ENCODE peak calls at places on chromosomes 1 and 21, in four cellular contexts. One of them, this sample, is unnamed.

GRCh38 chr1:77416692-77417450 is 135.1 kb downstream of the AK5 start:
- DNase-seq in H1: peak
- DNase-seq in tibial nerve: no peak
- DNase-seq in GM12892: no peak
- DNase-seq in this sample: no peak

GRCh38 chr1:234731371-234732085 is 121.5 kb upstream of the IRF2BP2 start:
- DNase-seq in H1: no peak
- DNase-seq in tibial nerve: no peak
- DNase-seq in GM12892: peak
- DNase-seq in this sample: no peak

GRCh38 chr1:113138778-113139177 is 65.8 kb downstream of the LRIG2 start:
- DNase-seq in H1: no peak
- DNase-seq in tibial nerve: no peak
- DNase-seq in GM12892: no peak
- DNase-seq in this sample: no peak

GRCh38 chr1:85264150-85264549 is 4.7 kb upstream of the C1orf52 start:
- DNase-seq in H1: no peak
- DNase-seq in tibial nerve: no peak
- DNase-seq in GM12892: no peak
- DNase-seq in this sample: no peak

GRCh38 chr1:36115931-36116330 is 9.1 kb downstream of the COL8A2 start:
- DNase-seq in H1: no peak
- DNase-seq in tibial nerve: no peak
- DNase-seq in GM12892: no peak
- DNase-seq in this sample: no peak

GRCh38 chr1:154661110-154661509 is 53.1 kb upstream of the ADAR start:
- DNase-seq in H1: no peak
- DNase-seq in tibial nerve: no peak
- DNase-seq in GM12892: no peak
- DNase-seq in this sample: no peak

GRCh38 chr1:216462061-216462775 is 39.0 kb upstream of the USH2A start:
- DNase-seq in H1: no peak
- DNase-seq in tibial nerve: no peak
- DNase-seq in GM12892: no peak
- DNase-seq in this sample: no peak

GRCh38 chr21:15651172-15651571 is 78.6 kb upstream of the USP25 start:
- DNase-seq in H1: no peak
- DNase-seq in tibial nerve: no peak
- DNase-seq in GM12892: no peak
- DNase-seq in this sample: no peak

GRCh38 chr1:46134660-46135331 is 2.4 kb upstream of the PIK3R3 start:
- DNase-seq in H1: no peak
- DNase-seq in tibial nerve: no peak
- DNase-seq in GM12892: no peak
- DNase-seq in this sample: no peak

GRCh38 chr1:3171761-3172160 is 102.8 kb downstream of the PRDM16 start:
- DNase-seq in H1: no peak
- DNase-seq in tibial nerve: no peak
- DNase-seq in GM12892: no peak
- DNase-seq in this sample: no peak

GRCh38 chr1:82284213-82284612 is 483.5 kb downstream of the ADGRL2 start:
- DNase-seq in H1: no peak
- DNase-seq in tibial nerve: no peak
- DNase-seq in GM12892: no peak
- DNase-seq in this sample: no peak
- TF ChIP-seq POLR2A in H1: no peak
- TF ChIP-seq POLR2A in tibial nerve: no peak
- TF ChIP-seq POLR2A in GM12892: no peak
- TF ChIP-seq POLR2A in this sample: no peak

DNA sequence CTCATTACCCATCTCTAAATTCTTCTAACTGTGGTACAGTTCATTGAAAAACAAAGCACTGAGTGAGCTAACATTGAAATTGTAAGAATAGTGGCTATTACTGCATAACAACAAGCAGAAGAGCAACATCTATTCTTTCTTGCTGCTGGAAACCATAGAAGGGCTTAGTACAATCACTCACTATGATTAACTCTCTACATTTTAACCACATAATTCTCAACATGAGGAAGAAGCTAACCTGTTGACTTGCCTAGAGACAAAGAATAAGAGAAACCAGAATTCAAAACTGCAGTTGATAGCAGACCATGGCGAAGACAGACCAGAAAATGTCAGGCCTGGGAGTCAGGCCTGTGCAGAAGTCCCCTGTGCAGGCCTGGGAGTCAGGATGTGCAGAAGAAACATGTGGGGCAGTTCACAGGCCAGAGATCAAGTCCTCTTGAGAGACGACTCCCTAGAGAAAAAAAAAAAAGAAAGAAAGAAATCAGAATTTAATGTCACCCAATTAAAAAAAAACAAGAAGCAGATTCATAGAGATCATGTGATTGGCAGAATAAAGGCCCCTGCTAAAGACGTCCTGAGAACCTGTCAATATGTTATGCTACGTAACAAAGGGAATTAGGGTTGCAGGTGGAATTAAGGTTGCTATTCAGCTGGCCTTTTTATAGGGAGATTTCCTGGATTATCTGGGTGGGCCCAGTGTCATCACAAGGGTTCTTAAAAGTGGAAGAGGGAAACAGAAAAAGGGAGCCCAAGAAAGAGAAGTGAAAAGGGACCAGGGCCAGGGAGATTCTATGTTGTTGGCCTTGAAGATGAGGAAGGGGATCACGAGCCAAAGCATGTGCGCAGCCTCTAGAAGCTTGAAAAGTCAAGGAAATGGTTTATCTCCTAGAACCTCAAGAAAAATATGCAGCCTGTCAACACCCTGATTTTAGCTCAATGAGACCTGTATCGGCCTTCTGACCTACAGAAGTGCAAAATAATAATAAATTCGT is 94.9 kb downstream of the MRPL39 start:
- DNase-seq in H1: no peak
- DNase-seq in tibial nerve: no peak
- DNase-seq in GM12892: no peak
- DNase-seq in this sample: no peak
- TF ChIP-seq POLR2A in H1: no peak
- TF ChIP-seq POLR2A in tibial nerve: no peak
- TF ChIP-seq POLR2A in GM12892: no peak
- TF ChIP-seq POLR2A in this sample: no peak

DNA sequence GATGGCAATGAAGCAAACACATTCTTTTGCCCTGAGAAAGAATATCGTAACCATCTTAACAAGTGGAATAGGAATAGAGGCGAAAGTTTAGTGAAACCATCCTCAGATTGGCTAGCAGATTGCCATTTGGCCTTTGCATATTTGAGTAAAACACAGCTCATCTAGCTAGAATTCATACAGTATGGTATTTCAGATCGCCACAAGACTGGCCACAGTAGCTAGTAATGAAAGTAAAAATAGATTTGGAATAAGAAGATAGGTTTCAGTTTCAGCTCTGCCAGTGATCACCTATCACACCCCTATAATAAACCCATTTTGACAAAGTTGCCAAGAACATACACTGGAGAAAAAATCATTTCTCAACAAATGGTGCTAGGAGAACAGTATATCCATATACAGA is 294.9 kb downstream of the LRRIQ3 start:
- DNase-seq in H1: no peak
- DNase-seq in tibial nerve: no peak
- DNase-seq in GM12892: no peak
- DNase-seq in this sample: no peak
- TF ChIP-seq POLR2A in H1: no peak
- TF ChIP-seq POLR2A in tibial nerve: no peak
- TF ChIP-seq POLR2A in GM12892: no peak
- TF ChIP-seq POLR2A in this sample: no peak

GRCh38 chr1:65233757-65234156 is 75.6 kb upstream of the DNAJC6 start:
- DNase-seq in H1: no peak
- DNase-seq in tibial nerve: no peak
- DNase-seq in GM12892: no peak
- DNase-seq in this sample: no peak
- TF ChIP-seq POLR2A in H1: no peak
- TF ChIP-seq POLR2A in tibial nerve: no peak
- TF ChIP-seq POLR2A in GM12892: no peak
- TF ChIP-seq POLR2A in this sample: no peak

DNA sequence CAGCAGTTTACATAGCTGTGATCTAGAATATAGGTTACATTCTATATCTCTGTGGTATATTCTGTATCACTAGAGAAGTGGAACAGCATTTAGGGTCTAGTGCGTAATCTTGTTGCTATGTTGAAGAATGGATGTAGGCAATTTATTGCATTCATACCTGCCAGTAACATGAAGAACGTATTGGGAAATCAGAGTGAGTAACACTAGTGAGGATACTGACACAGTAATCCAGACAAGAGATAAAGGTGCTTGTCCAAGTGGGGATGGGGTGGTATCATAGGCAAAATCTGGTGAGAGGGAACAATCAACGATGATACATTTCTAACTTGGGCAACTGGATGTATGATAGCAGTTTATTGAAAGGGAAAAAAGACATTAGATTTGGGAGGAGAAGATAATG is 9.8 kb downstream of the PPP2R5A start:
- DNase-seq in H1: no peak
- DNase-seq in tibial nerve: no peak
- DNase-seq in GM12892: no peak
- DNase-seq in this sample: no peak
- TF ChIP-seq POLR2A in H1: no peak
- TF ChIP-seq POLR2A in tibial nerve: no peak
- TF ChIP-seq POLR2A in GM12892: no peak
- TF ChIP-seq POLR2A in this sample: no peak

DNA sequence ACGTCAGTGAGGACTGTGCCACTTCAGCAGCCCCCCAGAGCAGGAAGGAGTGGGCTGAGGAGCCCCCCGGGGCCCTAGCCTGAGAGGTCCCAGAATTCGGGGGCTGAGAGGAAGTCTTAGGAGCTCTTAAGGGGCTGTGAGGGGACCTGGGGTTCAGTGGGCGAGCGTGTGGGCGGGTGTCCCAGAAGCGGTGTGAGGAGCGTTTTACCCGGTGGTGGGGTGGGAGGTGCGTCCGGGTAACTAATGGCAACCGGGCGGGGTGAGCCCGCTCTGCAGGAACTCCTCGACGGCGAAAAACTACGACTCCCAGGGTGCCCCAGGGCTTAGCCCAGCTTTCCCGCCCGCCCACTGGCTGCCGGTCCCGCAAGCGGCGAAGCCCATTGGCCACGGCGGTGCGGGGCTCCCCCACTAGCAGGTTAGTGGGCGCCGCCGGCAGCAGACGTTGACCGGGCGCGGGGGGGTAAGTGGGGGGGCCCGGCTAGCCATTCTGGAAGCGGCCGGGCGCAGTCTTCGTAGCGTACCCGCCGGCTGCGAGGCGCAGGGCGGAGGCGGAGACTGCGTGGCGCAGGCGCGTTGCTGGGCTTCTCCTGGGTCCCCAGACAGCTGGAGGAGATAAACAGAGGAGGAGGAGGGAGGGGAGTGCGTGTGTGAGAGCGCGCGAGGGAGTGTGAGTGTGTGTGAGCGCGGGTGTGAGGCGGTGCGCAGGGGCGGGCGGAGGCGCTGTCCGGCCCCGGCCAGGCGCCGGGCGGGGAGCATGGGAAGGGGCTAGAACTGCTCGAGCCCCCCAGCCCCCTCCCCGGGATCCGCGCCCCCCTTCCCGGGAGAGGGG is at the start of gene WDTC1:
- DNase-seq in H1: peak
- DNase-seq in tibial nerve: peak
- DNase-seq in GM12892: peak
- DNase-seq in this sample: peak
- TF ChIP-seq POLR2A in H1: no peak
- TF ChIP-seq POLR2A in tibial nerve: peak
- TF ChIP-seq POLR2A in GM12892: peak
- TF ChIP-seq POLR2A in this sample: no peak

GRCh38 chr1:25828491-25828890 is 8.7 kb downstream of the MTFR1L start:
- DNase-seq in H1: no peak
- DNase-seq in tibial nerve: no peak
- DNase-seq in GM12892: no peak
- DNase-seq in this sample: no peak
- TF ChIP-seq POLR2A in H1: no peak
- TF ChIP-seq POLR2A in tibial nerve: no peak
- TF ChIP-seq POLR2A in GM12892: no peak
- TF ChIP-seq POLR2A in this sample: no peak